ENCODE peak calls at places on chromosome 21, in six cellular contexts. T is uterus, O is tibial nerve, L is stomach, M is ovary, W is sigmoid colon. V is an unnamed sample. For H3K27me3, the result is how much of the 10 kb centered on the place peaks cover.

GRCh38 chr21:41161428-41161827 is 6.5 kb upstream of the BACE2 start:
- DNase-seq in T (no peak), O (no peak), L (no peak), M (no peak), W (no peak), V (no peak)

GRCh38 chr21:38903578-38904193 is 98.0 kb downstream of the ETS2 start:
- DNase-seq in T (no peak), O (no peak), L (peak), M (no peak), W (no peak), V (no peak)

GRCh38 chr21:34690041-34690792 is 21.4 kb downstream of the CLIC6 start:
- DNase-seq in T (no peak), O (no peak), L (peak), M (no peak), W (no peak), V (no peak)

GRCh38 chr21:28018741-28019669 is 973.7 kb downstream of the LTN1 start:
- DNase-seq in T (no peak), O (no peak), L (no peak), M (no peak), W (no peak), V (no peak)

GRCh38 chr21:41582298-41582840 is 74.4 kb upstream of the TMPRSS2 start:
- DNase-seq in T (no peak), O (no peak), L (peak), M (no peak), W (no peak), V (no peak)

GRCh38 chr21:41482321-41482720 is 25.6 kb downstream of the TMPRSS2 start:
- DNase-seq in T (no peak), O (no peak), L (no peak), M (no peak), W (no peak), V (no peak)

GRCh38 chr21:21897275-21897883 is 899.2 kb downstream of the NCAM2 start:
- DNase-seq in T (no peak), O (no peak), L (no peak), M (no peak), W (no peak), V (no peak)

GRCh38 chr21:39503138-39503762 is 51.5 kb downstream of the SH3BGR start:
- DNase-seq in T (no peak), O (no peak), L (no peak), M (no peak), W (no peak), V (no peak)

GRCh38 chr21:25005388-25005787 is 601.9 kb downstream of the MRPL39 start:
- DNase-seq in T (no peak), O (no peak), L (no peak), M (no peak), W (no peak), V (no peak)

GRCh38 chr21:22795644-22796043 is 1797.4 kb downstream of the NCAM2 start:
- DNase-seq in T (no peak), O (no peak), L (no peak), M (no peak), W (no peak), V (no peak)

GRCh38 chr21:26969971-26970725 is 3.3 kb upstream of the ADAMTS5 start:
- DNase-seq in T (no peak), O (no peak), L (no peak), M (no peak), W (no peak), V (no peak)

GRCh38 chr21:31660134-31660565 is 657 bp downstream of the SOD1 start:
- DNase-seq in T (peak), O (no peak), L (no peak), M (peak), W (no peak), V (no peak)

GRCh38 chr21:38352536-38353219 is 95.9 kb downstream of the KCNJ15 start:
- DNase-seq in T (peak), O (peak), L (peak), M (no peak), W (no peak), V (no peak)

GRCh38 chr21:38306833-38307232 is 50.0 kb downstream of the KCNJ15 start:
- DNase-seq in T (no peak), O (no peak), L (no peak), M (no peak), W (no peak), V (no peak)

GRCh38 chr21:34129971-34130597 is 56.7 kb downstream of the MRPS6 start:
- DNase-seq in T (no peak), O (no peak), L (no peak), M (no peak), W (no peak), V (no peak)

GRCh38 chr21:28516011-28516410 is 476.7 kb downstream of the LTN1 start:
- DNase-seq in T (no peak), O (no peak), L (no peak), M (no peak), W (no peak), V (no peak)

GRCh38 chr21:21406918-21407317 is 408.7 kb downstream of the NCAM2 start:
- DNase-seq in T (no peak), O (no peak), L (no peak), M (no peak), W (no peak), V (no peak)

GRCh38 chr21:41568606-41569385 is 60.8 kb upstream of the TMPRSS2 start:
- DNase-seq in T (no peak), O (no peak), L (no peak), M (no peak), W (no peak), V (no peak)

GRCh38 chr21:35394049-35394448 is 344.9 kb upstream of the RUNX1 start:
- DNase-seq in T (no peak), O (no peak), L (no peak), M (no peak), W (no peak), V (no peak)

GRCh38 chr21:35154788-35155187 is 105.7 kb upstream of the RUNX1 start:
- DNase-seq in T (no peak), O (no peak), L (no peak), M (no peak), W (no peak), V (no peak)

GRCh38 chr21:34008618-34009017 is 64.8 kb upstream of the MRPS6 start:
- DNase-seq in T (no peak), O (no peak), L (no peak), M (no peak), W (no peak), V (no peak)

GRCh38 chr21:39082656-39083376 is 100.4 kb downstream of the PSMG1 start:
- DNase-seq in T (peak), O (no peak), L (peak), M (no peak), W (no peak), V (no peak)

GRCh38 chr21:32351428-32351827 is 41.4 kb downstream of the URB1 start:
- DNase-seq in T (no peak), O (no peak), L (no peak), M (no peak), W (peak), V (no peak)

GRCh38 chr21:31222142-31222541 is 121.9 kb downstream of the TIAM1 start:
- DNase-seq in T (no peak), O (no peak), L (no peak), M (no peak), W (no peak), V (no peak)

GRCh38 chr21:15759469-15759868 is 29.7 kb downstream of the USP25 start:
- DNase-seq in T (no peak), O (no peak), L (no peak), M (no peak), W (no peak), V (no peak)

GRCh38 chr21:35198004-35198403 is 148.9 kb upstream of the RUNX1 start:
- DNase-seq in T (no peak), O (no peak), L (no peak), M (no peak), W (no peak), V (no peak)

GRCh38 chr21:29678616-29679015 is 261.2 kb downstream of the GRIK1 start:
- DNase-seq in T (no peak), O (no peak), L (no peak), M (no peak), W (no peak), V (no peak)
- TF ChIP-seq POLR2A in T (no peak), O (no peak), L (no peak), M (no peak), W (no peak), V (no peak)

DNA sequence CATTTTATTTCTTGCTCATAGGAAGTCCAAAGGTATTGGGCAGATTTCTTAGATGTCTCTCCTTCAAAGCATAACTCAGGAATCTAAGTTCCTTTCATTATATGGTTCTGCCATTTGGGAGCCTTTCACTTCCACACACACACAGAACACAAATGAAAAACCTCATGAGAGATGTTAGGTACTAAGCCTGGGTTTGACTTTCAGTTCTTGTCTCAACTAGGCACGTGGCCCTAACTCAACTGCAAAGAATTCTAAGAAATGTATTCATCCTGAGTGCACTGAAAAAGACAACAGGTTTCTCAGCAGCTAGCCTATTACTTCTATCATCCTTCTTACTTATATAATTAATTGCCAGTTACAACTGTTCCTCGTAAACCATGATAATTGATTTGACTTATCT is 190.0 kb upstream of the SAMSN1 start:
- DNase-seq in T (no peak), O (no peak), L (no peak), M (no peak), W (no peak), V (no peak)
- H3K27ac ChIP-seq in T (no peak), O (no peak), L (no peak), M (no peak), W (no peak), V (no peak)

DNA sequence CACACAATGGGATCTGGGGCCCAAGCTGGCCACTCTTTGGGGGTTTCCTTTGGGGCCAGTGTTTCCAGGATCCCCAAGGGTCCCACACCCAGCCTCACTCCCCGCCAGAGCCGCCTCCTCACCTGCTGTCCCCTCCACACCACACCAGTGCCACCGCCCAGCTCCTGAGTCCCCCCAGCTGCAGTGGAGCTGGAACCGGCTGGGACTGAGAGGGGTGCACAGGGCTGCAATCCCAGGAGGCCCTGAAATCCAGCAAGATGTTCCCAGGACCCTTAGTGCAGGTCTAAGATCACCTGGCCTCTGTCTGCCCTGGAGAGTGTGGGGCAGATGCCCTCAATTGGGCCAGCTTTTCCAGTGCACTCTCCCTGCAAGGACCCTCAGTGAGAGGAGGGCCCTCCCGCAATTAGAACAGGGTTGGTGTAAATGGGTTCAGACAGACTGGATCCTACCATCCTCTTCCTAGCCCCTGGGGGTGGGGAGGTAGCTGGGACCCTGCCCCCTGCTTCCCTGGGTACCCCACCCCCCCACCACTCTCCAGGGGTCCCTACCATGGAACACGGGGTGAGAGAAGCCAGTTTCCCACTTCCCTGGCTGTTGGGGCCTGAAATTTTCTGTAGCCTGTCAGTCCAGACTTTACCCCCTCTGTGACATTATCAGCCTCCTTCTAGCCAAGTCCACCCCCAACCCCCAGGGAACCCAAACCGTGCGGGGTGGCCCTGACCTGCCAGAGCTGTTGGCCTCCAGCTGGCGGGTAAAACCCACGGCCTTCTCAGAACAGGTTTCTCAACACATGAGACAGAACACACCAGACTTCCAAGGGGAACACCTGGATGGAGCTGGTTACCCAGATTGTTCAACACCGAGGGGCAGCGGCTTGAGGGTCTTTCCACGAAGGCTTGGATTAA is 7.0 kb downstream of the KRTAP10-12 start:
- DNase-seq in T (no peak), O (no peak), L (no peak), M (no peak), W (no peak), V (no peak)
- H3K27me3 ChIP-seq in T (under half), O (half or more), L (under half), M (under half), W (half or more), V (under half)

GRCh38 chr21:45308211-45309068 is 20.7 kb upstream of the POFUT2 start:
- DNase-seq in T (no peak), O (no peak), L (no peak), M (peak), W (peak), V (peak)

GRCh38 chr21:45304945-45305344 is 17.2 kb upstream of the POFUT2 start:
- DNase-seq in T (no peak), O (no peak), L (no peak), M (peak), W (peak), V (no peak)

GRCh38 chr21:45305831-45306230 is 18.1 kb upstream of the POFUT2 start:
- DNase-seq in T (no peak), O (no peak), L (no peak), M (peak), W (peak), V (no peak)

GRCh38 chr21:45306453-45306831 is 18.7 kb upstream of the POFUT2 start:
- DNase-seq in T (no peak), O (no peak), L (no peak), M (no peak), W (peak), V (no peak)

DNA sequence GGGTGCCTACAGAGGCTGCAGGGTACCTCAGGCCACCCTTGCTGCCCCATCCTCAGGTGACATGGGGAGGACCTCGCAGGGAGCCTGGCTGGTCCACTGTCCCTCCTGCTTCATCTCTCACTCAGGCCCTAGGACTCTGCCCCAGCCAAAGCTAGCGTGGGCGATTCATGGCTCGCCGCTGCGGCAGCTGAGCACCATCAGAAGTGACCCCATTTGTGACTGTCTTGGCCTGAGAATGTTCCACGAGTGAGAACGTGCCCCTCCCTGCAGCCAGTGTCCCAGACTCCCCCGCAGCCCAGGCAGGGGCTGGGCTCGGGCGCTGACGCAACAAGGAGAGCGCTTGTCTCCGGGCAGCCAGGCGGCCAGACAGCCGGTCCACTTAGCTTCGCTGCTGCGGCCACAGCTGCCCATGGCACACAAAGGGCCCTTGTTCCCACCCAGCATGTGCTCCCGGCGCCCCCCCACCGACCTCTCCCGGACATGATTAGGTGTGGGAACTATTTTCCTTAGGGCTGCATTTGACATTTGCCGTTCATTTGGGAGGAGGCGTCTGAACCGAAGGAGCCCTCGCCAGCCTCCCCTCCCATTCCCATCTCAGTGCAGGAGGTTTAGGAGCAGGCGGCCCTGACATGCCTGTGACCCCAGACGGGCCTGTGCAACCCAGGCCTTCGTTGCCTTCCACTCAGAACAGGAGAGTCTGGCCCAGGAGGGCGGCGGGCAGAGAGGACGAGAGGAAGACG is 19.3 kb upstream of the POFUT2 start:
- DNase-seq in T (peak), O (peak), L (peak), M (peak), W (peak), V (peak)
- TF ChIP-seq POLR2A in T (peak), O (no peak), L (no peak), M (peak), W (peak), V (no peak)

DNA sequence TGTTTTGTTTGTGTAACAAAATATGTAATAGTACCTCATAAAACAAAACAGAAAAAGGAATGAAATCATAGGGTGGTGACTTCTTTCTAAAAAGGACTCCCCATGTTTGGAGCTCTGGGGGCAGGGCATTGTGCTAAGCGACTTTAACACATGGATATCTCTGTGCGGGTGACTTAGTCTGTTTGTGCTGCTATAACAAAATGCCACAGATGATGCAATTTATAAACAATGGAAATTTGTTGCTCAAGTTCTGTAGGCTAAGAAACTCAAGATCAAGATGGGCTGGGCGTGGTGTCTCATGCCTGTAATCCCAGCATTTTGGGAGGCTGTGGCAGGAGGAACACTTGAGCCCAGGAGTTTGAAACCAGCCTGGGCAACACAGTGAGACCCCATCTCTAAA is 85.4 kb upstream of the SIM2 start:
- DNase-seq in T (no peak), O (no peak), L (no peak), M (no peak), W (no peak), V (no peak)
- H3K27ac ChIP-seq in T (no peak), O (no peak), L (no peak), M (no peak), W (no peak), V (no peak)

DNA sequence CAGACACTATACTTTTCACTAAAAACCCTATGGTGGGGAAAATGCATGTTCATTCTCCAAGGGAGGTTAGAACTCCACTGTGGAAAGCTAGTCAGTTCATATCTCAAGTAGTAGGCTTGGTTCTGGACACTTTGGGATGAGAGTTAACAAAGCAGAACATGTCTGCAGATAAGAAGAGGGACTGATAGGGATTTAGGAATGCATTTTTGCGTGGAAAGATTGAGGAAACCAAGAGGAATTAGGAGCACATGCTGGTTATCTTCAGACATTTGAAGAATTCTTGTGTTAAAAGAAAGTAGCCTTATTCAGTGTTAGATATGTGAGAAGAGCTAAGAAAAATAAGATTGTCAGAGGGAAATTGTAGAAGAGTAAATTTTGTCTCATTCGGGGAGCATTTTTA is 1.2 kb upstream of the GRIK1 start:
- DNase-seq in T (no peak), O (no peak), L (no peak), M (no peak), W (no peak), V (no peak)
- H3K27me3 ChIP-seq in T (under half), O (under half), L (under half), M (under half), W (under half), V (under half)

DNA sequence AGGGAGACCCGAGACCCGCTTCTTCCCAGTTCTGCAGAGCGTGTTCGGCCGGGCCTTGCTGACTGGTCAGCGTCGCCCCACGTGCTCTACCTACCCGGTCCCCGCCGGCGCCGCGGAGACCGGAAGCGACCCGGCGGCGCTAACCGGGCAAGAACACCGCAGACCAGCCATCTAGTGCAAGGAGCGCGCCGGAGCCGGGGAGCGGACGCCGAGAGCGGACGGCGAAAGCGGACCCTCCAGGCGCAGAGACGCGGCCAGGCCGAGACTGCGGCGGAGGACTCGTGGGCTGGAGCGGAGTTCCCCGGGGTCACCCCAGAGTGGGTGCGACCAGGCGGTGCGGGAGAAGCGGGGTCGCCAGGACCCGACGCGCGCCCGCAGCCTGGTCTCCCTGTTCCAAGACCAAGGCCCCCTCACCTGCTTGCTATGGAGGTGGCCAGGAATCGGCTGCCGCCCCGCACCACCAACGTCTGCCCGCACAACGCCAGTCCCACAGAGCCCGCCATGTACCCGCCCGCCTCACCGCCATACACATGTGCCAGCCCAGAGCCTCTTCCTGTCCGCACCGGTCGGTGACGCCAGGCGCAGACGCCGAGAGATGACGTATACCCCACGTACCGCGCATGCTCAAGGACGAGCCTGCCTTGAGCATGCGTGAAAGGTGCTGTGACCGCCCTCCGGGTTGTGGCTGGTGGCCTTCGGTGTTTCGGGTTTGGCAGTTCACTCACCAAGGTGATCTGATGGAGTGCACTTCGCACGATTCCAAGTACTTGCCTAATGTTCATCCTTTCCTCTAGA is at the start of gene WDR4:
- DNase-seq in T (peak), O (peak), L (peak), M (peak), W (peak), V (peak)
- TF ChIP-seq POLR2A in T (peak), O (peak), L (peak), M (peak), W (peak), V (peak)

V was measured in Peyer's patch.